ENCODE peak calls at places on chromosomes 4 and X, in four cellular contexts. B, N, G and T are unnamed samples. For H3K4me1, the result is how much of the 10 kb centered on the place peaks cover.

GRCh38 chr4:148770377-148770776 is 328.2 kb upstream of the NR3C2 start:
- DNase-seq in B (no peak), N (no peak), G (no peak), T (no peak)

GRCh38 chrX:136931661-136932060 is 51.1 kb upstream of the RBMX start:
- DNase-seq in B (no peak), N (no peak), G (no peak), T (no peak)

GRCh38 chrX:25277574-25277973 is 261.8 kb upstream of the ARX start:
- DNase-seq in B (no peak), N (no peak), G (no peak), T (no peak)

GRCh38 chr4:22978656-22979055 is 285.9 kb downstream of the GBA3 start:
- DNase-seq in B (no peak), N (no peak), G (no peak), T (no peak)

GRCh38 chr4:97576955-97577354 is 566.3 kb downstream of the STPG2 start:
- DNase-seq in B (no peak), N (peak), G (no peak), T (no peak)

GRCh38 chr4:148515248-148515647 is 73.0 kb upstream of the NR3C2 start:
- DNase-seq in B (no peak), N (peak), G (peak), T (peak)

GRCh38 chr4:77199701-77200100 is 42.7 kb downstream of the CCNG2 start:
- DNase-seq in B (no peak), N (no peak), G (no peak), T (no peak)

GRCh38 chrX:134625315-134625718 is 33.0 kb downstream of the PLAC1 start:
- DNase-seq in B (no peak), N (peak), G (no peak), T (peak)

GRCh38 chr4:140993969-140994459 is 139.3 kb downstream of the RNF150 start:
- DNase-seq in B (no peak), N (no peak), G (no peak), T (no peak)

GRCh38 chr4:7905461-7905915 is 34.2 kb downstream of the AFAP1 start:
- DNase-seq in B (no peak), N (peak), G (no peak), T (no peak)

GRCh38 chrX:103847174-103847870 is 15.3 kb upstream of the RAB9B start:
- DNase-seq in B (no peak), N (peak), G (peak), T (no peak)

GRCh38 chr4:8652181-8653078 is 59.9 kb downstream of the CPZ start:
- DNase-seq in B (no peak), N (no peak), G (no peak), T (no peak)

GRCh38 chrX:42678133-42678532 is 99.8 kb downstream of the PPP1R2C start:
- DNase-seq in B (no peak), N (no peak), G (no peak), T (peak)

GRCh38 chr4:41693629-41694028 is 54.9 kb downstream of the PHOX2B start:
- DNase-seq in B (no peak), N (peak), G (peak), T (peak)

GRCh38 chr4:163603246-163603645 is 108.8 kb downstream of the TMA16 start:
- DNase-seq in B (no peak), N (peak), G (peak), T (no peak)
- H3K4me1 ChIP-seq in B (under half), N (under half), G (under half), T (under half)

DNA sequence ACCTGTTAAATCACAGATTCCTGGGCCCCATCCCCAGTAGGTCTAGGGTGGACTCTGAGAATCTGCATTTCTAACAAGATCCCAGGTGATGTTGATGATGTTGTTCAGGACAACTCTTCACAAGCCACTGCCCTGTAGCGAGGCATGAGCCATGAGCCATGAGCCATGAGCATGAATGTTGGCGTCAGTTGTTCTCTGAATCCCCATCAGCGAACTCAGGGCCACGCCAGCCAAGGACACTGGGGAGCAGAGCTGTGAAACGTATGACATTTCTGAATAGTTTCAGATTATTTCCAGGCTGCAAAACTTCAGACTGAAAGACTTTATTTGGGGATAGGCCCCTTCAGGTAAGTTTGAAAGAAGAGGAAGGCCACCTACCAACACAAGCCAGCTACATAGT is 46.9 kb upstream of the HCCS start:
- DNase-seq in B (no peak), N (no peak), G (no peak), T (no peak)
- H3K9ac ChIP-seq in B (no peak), N (no peak), G (no peak), T (no peak)

GRCh38 chr4:139457318-139457717 is 3.4 kb downstream of the RAB33B start:
- DNase-seq in B (no peak), N (no peak), G (no peak), T (peak)
- TF ChIP-seq CTCF in B (no peak), N (no peak), G (no peak), T (no peak)

DNA sequence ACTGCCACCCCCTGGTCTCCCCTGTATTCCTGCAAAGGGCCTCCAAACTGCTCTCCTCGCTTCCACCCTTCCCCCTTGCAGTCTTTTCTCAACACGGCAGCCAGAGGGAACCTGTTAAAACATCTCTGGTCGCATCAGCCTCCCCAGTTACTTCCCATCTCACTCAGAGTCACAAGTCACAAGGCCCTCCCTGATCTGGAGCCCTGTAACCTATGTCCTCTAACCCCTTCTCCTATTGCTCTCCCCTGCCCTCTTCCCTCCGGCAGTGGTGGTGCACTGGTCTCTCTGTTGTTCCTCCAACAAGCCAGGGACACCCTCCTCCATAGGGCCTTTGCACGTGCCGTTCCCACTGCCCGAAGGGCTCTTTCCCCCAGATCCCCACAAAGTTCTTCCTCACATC is 73.2 kb downstream of the SH3KBP1 start:
- DNase-seq in B (no peak), N (no peak), G (no peak), T (no peak)
- H3K4me1 ChIP-seq in B (under half), N (under half), G (under half), T (under half)